ENCODE peak calls at places on chromosomes 11 and 22, in seven cellular contexts. One of them, this sample, is unnamed.

GRCh38 chr22:17266261-17266971 is 47.2 kb upstream of the ADA2 start:
- DNase-seq in activated CD4-positive, alpha-beta T cell treated with anti-CD3 and anti-CD28 coated beads, Interleukin-2, amount 10 ng/mL, durations not matched to agents 24 days and 14 days: peak; percentile 78
- DNase-seq in ACHN: no peak
- DNase-seq in cardiac muscle cell: peak; percentile 29
- DNase-seq in HEK293T: peak; percentile 36
- DNase-seq in stimulated activated CD4-positive, alpha-beta T cell treated with anti-CD3 and anti-CD28 coated beads, TNF-alpha, amount 100 ng/mL, for 1 hour: no peak
- DNase-seq in upper lobe of right lung: no peak
- DNase-seq in this sample: no peak

GRCh38 chr11:9609002-9609759 is 35.7 kb downstream of the WEE1 start:
- DNase-seq in activated CD4-positive, alpha-beta T cell treated with anti-CD3 and anti-CD28 coated beads, Interleukin-2, amount 10 ng/mL, durations not matched to agents 24 days and 14 days: no peak
- DNase-seq in ACHN: no peak
- DNase-seq in cardiac muscle cell: no peak
- DNase-seq in HEK293T: no peak
- DNase-seq in stimulated activated CD4-positive, alpha-beta T cell treated with anti-CD3 and anti-CD28 coated beads, TNF-alpha, amount 100 ng/mL, for 1 hour: no peak
- DNase-seq in upper lobe of right lung: no peak
- DNase-seq in this sample: no peak

GRCh38 chr11:88363566-88364169 is 26.1 kb upstream of the CTSC start:
- DNase-seq in activated CD4-positive, alpha-beta T cell treated with anti-CD3 and anti-CD28 coated beads, Interleukin-2, amount 10 ng/mL, durations not matched to agents 24 days and 14 days: no peak
- DNase-seq in ACHN: no peak
- DNase-seq in cardiac muscle cell: no peak
- DNase-seq in HEK293T: no peak
- DNase-seq in stimulated activated CD4-positive, alpha-beta T cell treated with anti-CD3 and anti-CD28 coated beads, TNF-alpha, amount 100 ng/mL, for 1 hour: no peak
- DNase-seq in upper lobe of right lung: no peak
- DNase-seq in this sample: no peak

GRCh38 chr11:15006139-15006759 is 34.1 kb upstream of the CALCA start:
- DNase-seq in activated CD4-positive, alpha-beta T cell treated with anti-CD3 and anti-CD28 coated beads, Interleukin-2, amount 10 ng/mL, durations not matched to agents 24 days and 14 days: peak; percentile 67
- DNase-seq in ACHN: peak; percentile 49
- DNase-seq in cardiac muscle cell: peak; percentile 13
- DNase-seq in HEK293T: peak; percentile 39
- DNase-seq in stimulated activated CD4-positive, alpha-beta T cell treated with anti-CD3 and anti-CD28 coated beads, TNF-alpha, amount 100 ng/mL, for 1 hour: no peak
- DNase-seq in upper lobe of right lung: no peak
- DNase-seq in this sample: no peak

GRCh38 chr22:36369922-36370781 is 17.6 kb downstream of the MYH9 start:
- DNase-seq in activated CD4-positive, alpha-beta T cell treated with anti-CD3 and anti-CD28 coated beads, Interleukin-2, amount 10 ng/mL, durations not matched to agents 24 days and 14 days: peak; percentile 73
- DNase-seq in ACHN: no peak
- DNase-seq in cardiac muscle cell: peak; percentile 77
- DNase-seq in HEK293T: no peak
- DNase-seq in stimulated activated CD4-positive, alpha-beta T cell treated with anti-CD3 and anti-CD28 coated beads, TNF-alpha, amount 100 ng/mL, for 1 hour: no peak
- DNase-seq in upper lobe of right lung: peak; percentile 83
- DNase-seq in this sample: no peak

GRCh38 chr11:118623291-118623655 is 15.9 kb downstream of the PHLDB1 start:
- DNase-seq in activated CD4-positive, alpha-beta T cell treated with anti-CD3 and anti-CD28 coated beads, Interleukin-2, amount 10 ng/mL, durations not matched to agents 24 days and 14 days: no peak
- DNase-seq in ACHN: peak; percentile 39
- DNase-seq in cardiac muscle cell: peak; percentile 49
- DNase-seq in HEK293T: no peak
- DNase-seq in stimulated activated CD4-positive, alpha-beta T cell treated with anti-CD3 and anti-CD28 coated beads, TNF-alpha, amount 100 ng/mL, for 1 hour: no peak
- DNase-seq in upper lobe of right lung: no peak
- DNase-seq in this sample: no peak

GRCh38 chr11:7690648-7691047 is 15.6 kb downstream of the OVCH2 start:
- DNase-seq in activated CD4-positive, alpha-beta T cell treated with anti-CD3 and anti-CD28 coated beads, Interleukin-2, amount 10 ng/mL, durations not matched to agents 24 days and 14 days: no peak
- DNase-seq in ACHN: no peak
- DNase-seq in cardiac muscle cell: no peak
- DNase-seq in HEK293T: peak; percentile 35
- DNase-seq in stimulated activated CD4-positive, alpha-beta T cell treated with anti-CD3 and anti-CD28 coated beads, TNF-alpha, amount 100 ng/mL, for 1 hour: no peak
- DNase-seq in upper lobe of right lung: no peak
- DNase-seq in this sample: no peak

GRCh38 chr11:133808393-133809140 is 36.7 kb downstream of the SPATA19 start:
- DNase-seq in activated CD4-positive, alpha-beta T cell treated with anti-CD3 and anti-CD28 coated beads, Interleukin-2, amount 10 ng/mL, durations not matched to agents 24 days and 14 days: no peak
- DNase-seq in ACHN: no peak
- DNase-seq in cardiac muscle cell: no peak
- DNase-seq in HEK293T: no peak
- DNase-seq in stimulated activated CD4-positive, alpha-beta T cell treated with anti-CD3 and anti-CD28 coated beads, TNF-alpha, amount 100 ng/mL, for 1 hour: no peak
- DNase-seq in upper lobe of right lung: no peak
- DNase-seq in this sample: no peak

GRCh38 chr11:11078344-11078743 is 220.5 kb upstream of the ZBED5 start:
- DNase-seq in activated CD4-positive, alpha-beta T cell treated with anti-CD3 and anti-CD28 coated beads, Interleukin-2, amount 10 ng/mL, durations not matched to agents 24 days and 14 days: no peak
- DNase-seq in ACHN: peak; percentile 1
- DNase-seq in cardiac muscle cell: no peak
- DNase-seq in HEK293T: no peak
- DNase-seq in stimulated activated CD4-positive, alpha-beta T cell treated with anti-CD3 and anti-CD28 coated beads, TNF-alpha, amount 100 ng/mL, for 1 hour: no peak
- DNase-seq in upper lobe of right lung: no peak
- DNase-seq in this sample: no peak

GRCh38 chr11:64461081-64461480 is 102.1 kb downstream of the RPS6KA4 start:
- DNase-seq in activated CD4-positive, alpha-beta T cell treated with anti-CD3 and anti-CD28 coated beads, Interleukin-2, amount 10 ng/mL, durations not matched to agents 24 days and 14 days: no peak
- DNase-seq in ACHN: no peak
- DNase-seq in cardiac muscle cell: no peak
- DNase-seq in HEK293T: no peak
- DNase-seq in stimulated activated CD4-positive, alpha-beta T cell treated with anti-CD3 and anti-CD28 coated beads, TNF-alpha, amount 100 ng/mL, for 1 hour: no peak
- DNase-seq in upper lobe of right lung: no peak
- DNase-seq in this sample: no peak

GRCh38 chr22:40709752-40710413 is 30.6 kb downstream of the MCHR1 start:
- DNase-seq in activated CD4-positive, alpha-beta T cell treated with anti-CD3 and anti-CD28 coated beads, Interleukin-2, amount 10 ng/mL, durations not matched to agents 24 days and 14 days: no peak
- DNase-seq in ACHN: no peak
- DNase-seq in cardiac muscle cell: no peak
- DNase-seq in HEK293T: no peak
- DNase-seq in stimulated activated CD4-positive, alpha-beta T cell treated with anti-CD3 and anti-CD28 coated beads, TNF-alpha, amount 100 ng/mL, for 1 hour: no peak
- DNase-seq in upper lobe of right lung: no peak
- DNase-seq in this sample: no peak

GRCh38 chr11:97567801-97568200 is 1178.0 kb downstream of the JRKL start:
- DNase-seq in activated CD4-positive, alpha-beta T cell treated with anti-CD3 and anti-CD28 coated beads, Interleukin-2, amount 10 ng/mL, durations not matched to agents 24 days and 14 days: no peak
- DNase-seq in ACHN: no peak
- DNase-seq in cardiac muscle cell: no peak
- DNase-seq in HEK293T: no peak
- DNase-seq in stimulated activated CD4-positive, alpha-beta T cell treated with anti-CD3 and anti-CD28 coated beads, TNF-alpha, amount 100 ng/mL, for 1 hour: no peak
- DNase-seq in upper lobe of right lung: no peak
- DNase-seq in this sample: no peak

GRCh38 chr11:1858154-1858553 is 5.3 kb downstream of the LSP1 start:
- DNase-seq in activated CD4-positive, alpha-beta T cell treated with anti-CD3 and anti-CD28 coated beads, Interleukin-2, amount 10 ng/mL, durations not matched to agents 24 days and 14 days: no peak
- DNase-seq in ACHN: no peak
- DNase-seq in cardiac muscle cell: no peak
- DNase-seq in HEK293T: no peak
- DNase-seq in stimulated activated CD4-positive, alpha-beta T cell treated with anti-CD3 and anti-CD28 coated beads, TNF-alpha, amount 100 ng/mL, for 1 hour: no peak
- DNase-seq in upper lobe of right lung: no peak
- DNase-seq in this sample: no peak

GRCh38 chr11:70734911-70735310 is 336.6 kb downstream of the CTTN start:
- DNase-seq in activated CD4-positive, alpha-beta T cell treated with anti-CD3 and anti-CD28 coated beads, Interleukin-2, amount 10 ng/mL, durations not matched to agents 24 days and 14 days: no peak
- DNase-seq in ACHN: no peak
- DNase-seq in cardiac muscle cell: no peak
- DNase-seq in HEK293T: no peak
- DNase-seq in stimulated activated CD4-positive, alpha-beta T cell treated with anti-CD3 and anti-CD28 coated beads, TNF-alpha, amount 100 ng/mL, for 1 hour: no peak
- DNase-seq in upper lobe of right lung: no peak
- DNase-seq in this sample: no peak

GRCh38 chr11:125569913-125570621 is 790 bp downstream of the EI24 start:
- DNase-seq in activated CD4-positive, alpha-beta T cell treated with anti-CD3 and anti-CD28 coated beads, Interleukin-2, amount 10 ng/mL, durations not matched to agents 24 days and 14 days: peak; percentile 67
- DNase-seq in ACHN: peak; percentile 2
- DNase-seq in cardiac muscle cell: no peak
- DNase-seq in HEK293T: no peak
- DNase-seq in stimulated activated CD4-positive, alpha-beta T cell treated with anti-CD3 and anti-CD28 coated beads, TNF-alpha, amount 100 ng/mL, for 1 hour: no peak
- DNase-seq in upper lobe of right lung: no peak
- DNase-seq in this sample: no peak

GRCh38 chr11:63710476-63711217 is 29.3 kb downstream of the RTN3 start:
- DNase-seq in activated CD4-positive, alpha-beta T cell treated with anti-CD3 and anti-CD28 coated beads, Interleukin-2, amount 10 ng/mL, durations not matched to agents 24 days and 14 days: no peak
- DNase-seq in ACHN: no peak
- DNase-seq in cardiac muscle cell: peak; percentile 55
- DNase-seq in HEK293T: peak; percentile 29
- DNase-seq in stimulated activated CD4-positive, alpha-beta T cell treated with anti-CD3 and anti-CD28 coated beads, TNF-alpha, amount 100 ng/mL, for 1 hour: no peak
- DNase-seq in upper lobe of right lung: no peak
- DNase-seq in this sample: no peak

GRCh38 chr11:67167086-67167485 is 48.0 kb downstream of the KDM2A start:
- DNase-seq in activated CD4-positive, alpha-beta T cell treated with anti-CD3 and anti-CD28 coated beads, Interleukin-2, amount 10 ng/mL, durations not matched to agents 24 days and 14 days: no peak
- DNase-seq in ACHN: no peak
- DNase-seq in cardiac muscle cell: no peak
- DNase-seq in HEK293T: no peak
- DNase-seq in stimulated activated CD4-positive, alpha-beta T cell treated with anti-CD3 and anti-CD28 coated beads, TNF-alpha, amount 100 ng/mL, for 1 hour: no peak
- DNase-seq in upper lobe of right lung: no peak
- DNase-seq in this sample: no peak

GRCh38 chr11:11025087-11025486 is 167.2 kb upstream of the ZBED5 start:
- DNase-seq in activated CD4-positive, alpha-beta T cell treated with anti-CD3 and anti-CD28 coated beads, Interleukin-2, amount 10 ng/mL, durations not matched to agents 24 days and 14 days: no peak
- DNase-seq in ACHN: no peak
- DNase-seq in cardiac muscle cell: no peak
- DNase-seq in HEK293T: no peak
- DNase-seq in stimulated activated CD4-positive, alpha-beta T cell treated with anti-CD3 and anti-CD28 coated beads, TNF-alpha, amount 100 ng/mL, for 1 hour: no peak
- DNase-seq in upper lobe of right lung: no peak
- DNase-seq in this sample: no peak

GRCh38 chr22:19992921-19993355 is 23.7 kb downstream of the ARVCF start:
- DNase-seq in activated CD4-positive, alpha-beta T cell treated with anti-CD3 and anti-CD28 coated beads, Interleukin-2, amount 10 ng/mL, durations not matched to agents 24 days and 14 days: no peak
- DNase-seq in ACHN: no peak
- DNase-seq in cardiac muscle cell: no peak
- DNase-seq in HEK293T: no peak
- DNase-seq in stimulated activated CD4-positive, alpha-beta T cell treated with anti-CD3 and anti-CD28 coated beads, TNF-alpha, amount 100 ng/mL, for 1 hour: no peak
- DNase-seq in upper lobe of right lung: no peak
- DNase-seq in this sample: no peak

GRCh38 chr11:86781546-86781945 is 18.8 kb upstream of the PRSS23 start:
- DNase-seq in activated CD4-positive, alpha-beta T cell treated with anti-CD3 and anti-CD28 coated beads, Interleukin-2, amount 10 ng/mL, durations not matched to agents 24 days and 14 days: no peak
- DNase-seq in ACHN: no peak
- DNase-seq in cardiac muscle cell: no peak
- DNase-seq in HEK293T: no peak
- DNase-seq in stimulated activated CD4-positive, alpha-beta T cell treated with anti-CD3 and anti-CD28 coated beads, TNF-alpha, amount 100 ng/mL, for 1 hour: no peak
- DNase-seq in upper lobe of right lung: no peak
- DNase-seq in this sample: no peak

GRCh38 chr22:42877158-42877557 is 20.1 kb upstream of the ARFGAP3 start:
- DNase-seq in activated CD4-positive, alpha-beta T cell treated with anti-CD3 and anti-CD28 coated beads, Interleukin-2, amount 10 ng/mL, durations not matched to agents 24 days and 14 days: no peak
- DNase-seq in ACHN: no peak
- DNase-seq in cardiac muscle cell: no peak
- DNase-seq in HEK293T: no peak
- DNase-seq in stimulated activated CD4-positive, alpha-beta T cell treated with anti-CD3 and anti-CD28 coated beads, TNF-alpha, amount 100 ng/mL, for 1 hour: no peak
- DNase-seq in upper lobe of right lung: no peak
- DNase-seq in this sample: no peak

This sample was measured in stimulated activated CD8-positive, alpha-beta memory T cell treated with anti-CD3 and anti-CD28 coated beads, Interleukin-12 subunit alpha, Interleukin-12 subunit beta, amount 100 ng/mL, for 1 hour.